ENCODE peak calls at places on chromosomes 1 and 21, in eight cellular contexts. P is psoas muscle, F is fibroblast of villous mesenchyme, X is ascending aorta, R is fibroblast of the conjunctiva, D is RCC 7860, B is ovary, T is glutamatergic neuron. H is an unnamed sample.

GRCh38 chr1:25090707-25091422 is 141.4 kb downstream of the SYF2 start:
- DNase-seq in X (no peak), P (no peak), D (no peak), T (no peak), F (no peak), R (no peak), B (no peak), H (no peak)

GRCh38 chr1:77300566-77300965 is 18.7 kb downstream of the AK5 start:
- DNase-seq in P (no peak), D (no peak), F (no peak), R (no peak), X (no peak), T (no peak), B (no peak), H (no peak)

GRCh38 chr1:154198756-154199562 is 7.1 kb upstream of the TPM3 start:
- DNase-seq in D (no peak), X (no peak), T (peak; percentile 24), B (no peak), F (peak; percentile 78), R (no peak), P (no peak), H (peak; percentile 53)

GRCh38 chr1:160625725-160626498 is 20.9 kb downstream of the SLAMF1 start:
- DNase-seq in F (no peak), T (no peak), R (no peak), X (no peak), D (no peak), P (no peak), B (no peak), H (no peak)

GRCh38 chr1:108199231-108199657 is 899 bp downstream of the SLC25A24 start:
- DNase-seq in X (no peak), P (no peak), T (no peak), D (peak; percentile 58), B (no peak), F (peak; percentile 30), R (peak; percentile 21), H (no peak)

GRCh38 chr1:229998980-229999379 is 68.1 kb upstream of the GALNT2 start:
- DNase-seq in D (no peak), B (no peak), F (no peak), X (no peak), P (no peak), R (no peak), T (no peak), H (no peak)

GRCh38 chr1:196306421-196306820 is 301.8 kb downstream of the KCNT2 start:
- DNase-seq in X (no peak), F (no peak), R (no peak), D (no peak), T (no peak), P (no peak), B (no peak), H (no peak)

GRCh38 chr1:177383715-177384114 is 213.0 kb downstream of the BRINP2 start:
- DNase-seq in P (no peak), R (no peak), X (no peak), F (no peak), T (no peak), D (no peak), B (no peak), H (no peak)

GRCh38 chr1:218257971-218258370 is 27.1 kb upstream of the RRP15 start:
- DNase-seq in R (no peak), P (no peak), T (no peak), F (no peak), X (no peak), D (no peak), B (no peak), H (no peak)

GRCh38 chr1:58982259-58982998 is 198.6 kb upstream of the JUN start:
- DNase-seq in P (peak; percentile 43), B (no peak), F (peak; percentile 83), T (no peak), R (no peak), D (no peak), X (no peak), H (no peak)

GRCh38 chr1:62484824-62485468 is 48.1 kb downstream of the USP1 start:
- DNase-seq in R (no peak), P (no peak), D (no peak), F (no peak), B (no peak), X (no peak), T (no peak), H (no peak)

GRCh38 chr1:80657048-80657653 is 1143.6 kb upstream of the ADGRL2 start:
- DNase-seq in X (no peak), T (no peak), P (no peak), B (no peak), R (no peak), D (no peak), F (no peak), H (no peak)

GRCh38 chr1:42723511-42723910 is 16.5 kb downstream of the CLDN19 start:
- DNase-seq in P (no peak), D (peak; percentile 35), R (no peak), T (no peak), F (no peak), B (no peak), X (no peak), H (no peak)

GRCh38 chr21:33238565-33239255 is 9.0 kb downstream of the IFNAR2 start:
- DNase-seq in D (no peak), R (no peak), P (no peak), F (no peak), X (no peak), T (no peak), B (no peak), H (no peak)

GRCh38 chr1:4933232-4933631 is 278.8 kb downstream of the AJAP1 start:
- DNase-seq in P (no peak), B (no peak), R (no peak), F (no peak), D (no peak), X (no peak), T (no peak), H (no peak)

GRCh38 chr21:42256316-42256715 is 37.4 kb downstream of the ABCG1 start:
- DNase-seq in F (no peak), T (no peak), R (no peak), D (no peak), P (no peak), B (no peak), X (no peak), H (no peak)

GRCh38 chr1:60809204-60809985 is 273.0 kb upstream of the NFIA start:
- DNase-seq in F (peak; percentile 24), X (no peak), P (no peak), T (no peak), B (no peak), D (no peak), R (no peak), H (no peak)

GRCh38 chr1:149917590-149918144 is at the start of gene SV2A:
- DNase-seq in X (no peak), D (no peak), R (peak; percentile 41), T (peak; percentile 61), P (peak; percentile 49), B (peak; percentile 49), F (peak; percentile 81), H (peak; percentile 81)

GRCh38 chr1:42934111-42934510 is 24.6 kb downstream of the SLC2A1 start:
- DNase-seq in X (no peak), F (no peak), P (no peak), R (no peak), B (no peak), T (no peak), D (no peak), H (no peak)

GRCh38 chr1:94641990-94642389 is 100.4 kb upstream of the F3 start:
- DNase-seq in X (no peak), R (no peak), F (no peak), D (no peak), P (no peak), T (no peak), B (no peak), H (no peak)